ENCODE peak calls at places on chromosomes 11 and 22, in five cellular contexts. R is neuronal stem cell, A is mesendoderm, Y is IMR-90, E is mesenchymal stem cell. O is an unnamed sample.

GRCh38 chr11:77377734-77378133 is 76.2 kb upstream of the GDPD4 start:
- DNase-seq in R (no peak), A (no peak), Y (peak; percentile 10), E (peak; percentile 10), O (no peak)

GRCh38 chr11:12245091-12245490 is 132.3 kb upstream of the PARVA start:
- DNase-seq in R (no peak), A (no peak), Y (no peak), E (no peak), O (no peak)

GRCh38 chr11:63537293-63538101 is 889 bp downstream of the PLAAT4 start:
- DNase-seq in R (no peak), A (no peak), Y (peak; percentile 4), E (no peak), O (no peak)

GRCh38 chr11:57480409-57481137 is 20.2 kb downstream of the RTN4RL2 start:
- DNase-seq in R (no peak), A (peak; percentile 92), Y (peak; percentile 25), E (peak; percentile 53), O (peak; percentile 82)

GRCh38 chr11:78424334-78425270 is 7.0 kb upstream of the GAB2 start:
- DNase-seq in R (no peak), A (no peak), Y (peak; percentile 73), E (peak; percentile 69), O (peak; percentile 55)

GRCh38 chr11:77082838-77083552 is 16.2 kb downstream of the CAPN5 start:
- DNase-seq in R (no peak), A (peak; percentile 28), Y (peak; percentile 38), E (peak; percentile 55), O (no peak)

GRCh38 chr11:19101803-19102520 is 15.0 kb upstream of the ZDHHC13 start:
- DNase-seq in R (no peak), A (no peak), Y (no peak), E (peak; percentile 25), O (no peak)

GRCh38 chr22:47623740-47624103 is 861.3 kb downstream of the TBC1D22A start:
- DNase-seq in R (no peak), A (no peak), Y (no peak), E (no peak), O (no peak)

GRCh38 chr11:68825603-68826002 is 16.1 kb downstream of the CPT1A start:
- DNase-seq in R (no peak), A (peak; percentile 55), Y (no peak), E (no peak), O (no peak)

GRCh38 chr11:8138526-8138925 is 30.3 kb downstream of the RIC3 start:
- DNase-seq in R (no peak), A (no peak), Y (no peak), E (no peak), O (no peak)

GRCh38 chr22:36221799-36222751 is 17.3 kb downstream of the APOL2 start:
- DNase-seq in R (peak; percentile 17), A (peak; percentile 77), Y (no peak), E (peak; percentile 32), O (peak; percentile 80)

GRCh38 chr22:40329466-40329865 is 16.8 kb upstream of the ADSL start:
- DNase-seq in R (no peak), A (no peak), Y (no peak), E (no peak), O (peak; percentile 53)

GRCh38 chr11:80593981-80594380 is 1153.2 kb upstream of the TENM4 start:
- DNase-seq in R (no peak), A (peak; percentile 67), Y (peak; percentile 44), E (peak; percentile 80), O (peak; percentile 29)

GRCh38 chr11:119446434-119446833 is 23.5 kb upstream of the THY1 start:
- DNase-seq in R (no peak), A (no peak), Y (no peak), E (no peak), O (no peak)

GRCh38 chr22:17845790-17846189 is 71.5 kb upstream of the BID start:
- DNase-seq in R (no peak), A (no peak), Y (no peak), E (no peak), O (no peak)

GRCh38 chr22:42299586-42300285 is 29.3 kb upstream of the TCF20 start:
- DNase-seq in R (no peak), A (peak; percentile 90), Y (no peak), E (no peak), O (no peak)

GRCh38 chr11:70567680-70568503 is 169.6 kb downstream of the CTTN start:
- DNase-seq in R (no peak), A (peak; percentile 68), Y (peak; percentile 10), E (peak; percentile 54), O (peak; percentile 71)

DNA sequence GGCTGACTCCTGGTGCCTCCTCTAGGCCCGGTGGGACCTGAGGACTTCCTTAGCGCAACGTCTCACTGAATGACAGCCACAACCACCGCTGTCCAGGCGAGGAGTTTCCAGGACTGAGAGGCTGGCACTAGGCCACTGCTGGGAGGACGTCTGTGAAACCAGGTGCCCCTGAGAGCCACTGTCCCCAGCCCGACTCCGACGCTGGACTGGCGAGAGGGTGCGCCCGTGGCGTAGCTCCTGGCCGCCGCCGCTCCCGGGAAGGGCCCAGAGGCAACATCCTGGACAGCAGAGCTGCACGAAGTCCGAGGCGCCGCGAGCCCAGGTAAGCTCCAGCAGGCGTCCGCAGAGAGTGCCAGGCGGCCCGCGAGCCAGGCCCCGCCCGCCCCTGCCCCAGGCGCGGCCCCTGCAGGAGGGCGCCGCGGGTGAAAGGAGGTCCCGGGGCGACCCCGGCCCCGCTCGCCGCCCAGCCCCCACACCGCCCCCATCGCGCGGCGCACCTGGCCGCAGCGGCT is 525 bp downstream of the DGCR2 start:
- DNase-seq in R (peak; percentile 24), A (peak; percentile 59), Y (peak; percentile 7), E (no peak), O (peak; percentile 65)
- H2BK5ac ChIP-seq in R (peak overlapping the region; percentile 95), A (no peak overlapping the region), Y (peak overlapping the region; percentile 59), E (peak overlapping the region; percentile 48), O (peak overlapping the region; percentile 92)

GRCh38 chr11:94769897-94770296 is 1.7 kb downstream of the AMOTL1 start:
- DNase-seq in R (no peak), A (no peak), Y (no peak), E (no peak), O (no peak)
- H2BK5ac ChIP-seq in R (no peak overlapping the region), A (peak overlapping the region; percentile 51), Y (peak overlapping the region; percentile 58), E (no peak overlapping the region), O (peak overlapping the region; percentile 100)

DNA sequence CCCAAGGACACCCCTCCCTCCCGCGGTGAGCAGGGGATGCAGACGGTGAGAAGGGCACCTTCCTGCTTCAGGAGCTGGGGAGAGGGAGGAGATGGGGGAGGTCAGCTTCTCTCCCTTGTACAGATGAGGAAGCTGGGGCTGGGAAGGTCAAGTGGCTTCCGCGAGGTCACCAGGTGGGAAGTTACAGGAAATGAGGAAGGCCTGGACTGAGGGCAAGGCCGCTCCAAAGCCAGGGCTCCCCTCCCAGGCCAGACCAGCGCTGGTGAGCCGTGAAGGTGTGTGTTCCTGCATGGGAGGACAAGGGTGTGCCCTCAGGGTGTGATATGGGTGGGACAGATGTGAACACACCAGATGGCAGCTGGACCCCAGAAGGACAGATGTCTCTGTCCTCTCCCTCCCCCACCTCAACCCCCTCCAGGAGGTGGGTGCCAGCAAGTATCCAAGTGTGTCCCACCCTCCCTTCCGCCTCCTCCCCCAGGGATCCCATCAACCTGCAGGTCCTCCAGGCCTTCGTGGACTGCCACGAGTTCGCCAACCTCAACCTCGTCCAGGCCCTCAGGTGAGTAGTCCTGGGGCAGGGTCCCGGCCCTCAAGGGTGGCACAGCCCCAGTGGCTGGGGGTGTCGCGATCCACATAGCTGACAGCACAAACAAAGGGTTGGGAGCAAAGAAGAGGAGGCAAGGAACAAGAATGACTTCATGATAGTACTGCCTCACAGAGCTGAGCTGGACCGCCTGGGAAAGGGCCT is 16.6 kb downstream of the CYTH4 start:
- DNase-seq in R (no peak), A (no peak), Y (no peak), E (no peak), O (no peak)
- H2BK5ac ChIP-seq in R (no peak overlapping the region), A (no peak overlapping the region), Y (no peak overlapping the region), E (no peak overlapping the region), O (no peak overlapping the region)

DNA sequence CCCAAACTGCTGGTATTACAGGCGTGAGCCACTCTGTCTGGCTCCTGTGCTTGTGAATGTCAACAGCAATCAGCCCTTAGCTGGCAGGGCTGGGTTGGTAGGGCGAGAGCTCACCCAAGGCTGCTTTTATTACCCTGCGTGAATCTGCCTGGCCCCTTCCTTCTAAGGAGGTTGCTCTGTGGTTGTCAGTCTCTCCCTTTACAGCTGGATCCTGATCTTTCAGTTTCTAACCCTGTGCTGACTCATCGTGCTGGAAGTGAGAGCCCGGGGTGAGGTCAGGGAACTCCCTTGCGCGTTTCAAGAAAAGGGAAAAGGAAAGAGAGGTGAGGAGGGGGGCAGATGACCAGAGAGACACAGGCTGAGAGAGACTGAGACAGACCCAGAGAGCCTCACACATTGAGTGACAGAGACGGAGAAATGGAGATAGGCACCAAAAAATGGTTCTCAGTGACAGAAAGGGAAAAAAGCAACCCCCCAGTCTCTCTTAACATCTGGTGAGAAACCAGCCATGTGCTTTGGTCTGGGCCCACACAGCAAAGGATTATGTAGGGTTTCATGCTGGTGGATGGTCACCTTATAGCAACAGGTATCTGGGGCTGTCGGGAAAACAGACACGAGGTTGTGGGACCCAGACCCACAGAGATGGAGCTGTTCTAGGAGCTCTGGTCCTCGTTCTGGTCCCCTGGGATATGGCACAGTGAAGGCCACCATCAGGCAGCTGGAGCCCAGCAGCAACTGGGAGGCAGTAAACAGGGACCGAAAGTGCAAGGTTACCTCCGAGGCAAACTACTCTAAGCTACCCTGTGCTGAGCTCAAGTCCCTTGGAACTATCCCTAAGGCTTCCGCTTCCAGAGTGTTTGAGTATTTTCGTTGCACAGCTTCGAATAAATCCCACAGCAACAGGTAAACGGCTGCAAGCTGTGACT is 2.5 kb downstream of the TCN2 start:
- DNase-seq in R (no peak), A (peak; percentile 86), Y (peak; percentile 86), E (peak; percentile 94), O (peak; percentile 35)
- H2BK5ac ChIP-seq in R (no peak overlapping the region), A (no peak overlapping the region), Y (peak overlapping the region; percentile 51), E (no peak overlapping the region), O (no peak overlapping the region)